ENCODE peak calls at places on chromosomes 3 and 15, in ten cellular contexts. One of them, this sample, is unnamed.

GRCh38 chr3:48614044-48614443 is 4.6 kb upstream of the UQCRC1 start:
- DNase-seq in endothelial cell: no peak
- DNase-seq in HTR-8/SVneo: peak
- DNase-seq in HCT116: no peak
- DNase-seq in psoas muscle: no peak
- DNase-seq in neural crest cell: no peak
- DNase-seq in naive B cell: no peak
- DNase-seq in NCI-H1417: no peak
- DNase-seq in iris pigment epithelial cell: peak
- DNase-seq in activated CD4-positive, alpha-beta memory T cell treated with anti-CD3 and anti-CD28 coated beads for 36 hours: peak
- DNase-seq in this sample: no peak

GRCh38 chr3:187763850-187764648 is 18.8 kb upstream of the BCL6 start:
- DNase-seq in NCI-H1417: no peak
- DNase-seq in HCT116: no peak
- DNase-seq in activated CD4-positive, alpha-beta memory T cell treated with anti-CD3 and anti-CD28 coated beads for 36 hours: no peak
- DNase-seq in naive B cell: no peak
- DNase-seq in neural crest cell: no peak
- DNase-seq in iris pigment epithelial cell: no peak
- DNase-seq in psoas muscle: no peak
- DNase-seq in endothelial cell: no peak
- DNase-seq in HTR-8/SVneo: no peak
- DNase-seq in this sample: no peak

GRCh38 chr15:41115088-41115651 is 910 bp downstream of the INO80 start:
- DNase-seq in HCT116: peak
- DNase-seq in naive B cell: no peak
- DNase-seq in activated CD4-positive, alpha-beta memory T cell treated with anti-CD3 and anti-CD28 coated beads for 36 hours: peak
- DNase-seq in psoas muscle: no peak
- DNase-seq in NCI-H1417: no peak
- DNase-seq in endothelial cell: peak
- DNase-seq in neural crest cell: no peak
- DNase-seq in HTR-8/SVneo: peak
- DNase-seq in iris pigment epithelial cell: peak
- DNase-seq in this sample: peak

GRCh38 chr15:57873564-57874209 is 167.2 kb downstream of the POLR2M start:
- DNase-seq in activated CD4-positive, alpha-beta memory T cell treated with anti-CD3 and anti-CD28 coated beads for 36 hours: no peak
- DNase-seq in naive B cell: no peak
- DNase-seq in psoas muscle: no peak
- DNase-seq in iris pigment epithelial cell: peak
- DNase-seq in endothelial cell: no peak
- DNase-seq in neural crest cell: no peak
- DNase-seq in HCT116: no peak
- DNase-seq in NCI-H1417: no peak
- DNase-seq in HTR-8/SVneo: peak
- DNase-seq in this sample: no peak

GRCh38 chr3:186352369-186352768 is 9.7 kb downstream of the DGKG start:
- DNase-seq in psoas muscle: no peak
- DNase-seq in neural crest cell: no peak
- DNase-seq in naive B cell: no peak
- DNase-seq in endothelial cell: no peak
- DNase-seq in NCI-H1417: no peak
- DNase-seq in HCT116: no peak
- DNase-seq in iris pigment epithelial cell: no peak
- DNase-seq in HTR-8/SVneo: no peak
- DNase-seq in activated CD4-positive, alpha-beta memory T cell treated with anti-CD3 and anti-CD28 coated beads for 36 hours: no peak
- DNase-seq in this sample: no peak

GRCh38 chr3:25854635-25855034 is 64.7 kb downstream of the OXSM start:
- DNase-seq in HTR-8/SVneo: peak
- DNase-seq in endothelial cell: no peak
- DNase-seq in HCT116: no peak
- DNase-seq in iris pigment epithelial cell: peak
- DNase-seq in neural crest cell: no peak
- DNase-seq in activated CD4-positive, alpha-beta memory T cell treated with anti-CD3 and anti-CD28 coated beads for 36 hours: no peak
- DNase-seq in naive B cell: no peak
- DNase-seq in psoas muscle: no peak
- DNase-seq in NCI-H1417: no peak
- DNase-seq in this sample: no peak

GRCh38 chr3:126356373-126357298 is 572 bp downstream of the KLF15 start:
- DNase-seq in HTR-8/SVneo: no peak
- DNase-seq in neural crest cell: peak
- DNase-seq in psoas muscle: peak
- DNase-seq in activated CD4-positive, alpha-beta memory T cell treated with anti-CD3 and anti-CD28 coated beads for 36 hours: peak
- DNase-seq in iris pigment epithelial cell: peak
- DNase-seq in naive B cell: peak
- DNase-seq in NCI-H1417: no peak
- DNase-seq in endothelial cell: no peak
- DNase-seq in HCT116: no peak
- DNase-seq in this sample: peak

GRCh38 chr15:65077981-65078352 is 1.4 kb downstream of the KBTBD13 start:
- DNase-seq in psoas muscle: peak
- DNase-seq in iris pigment epithelial cell: peak
- DNase-seq in HTR-8/SVneo: no peak
- DNase-seq in activated CD4-positive, alpha-beta memory T cell treated with anti-CD3 and anti-CD28 coated beads for 36 hours: peak
- DNase-seq in NCI-H1417: no peak
- DNase-seq in neural crest cell: peak
- DNase-seq in endothelial cell: peak
- DNase-seq in naive B cell: peak
- DNase-seq in HCT116: peak
- DNase-seq in this sample: peak

GRCh38 chr15:64622410-64623260 is 152.8 kb downstream of the RBPMS2 start:
- DNase-seq in iris pigment epithelial cell: no peak
- DNase-seq in activated CD4-positive, alpha-beta memory T cell treated with anti-CD3 and anti-CD28 coated beads for 36 hours: peak
- DNase-seq in neural crest cell: no peak
- DNase-seq in endothelial cell: no peak
- DNase-seq in NCI-H1417: no peak
- DNase-seq in HCT116: no peak
- DNase-seq in HTR-8/SVneo: no peak
- DNase-seq in naive B cell: peak
- DNase-seq in psoas muscle: no peak
- DNase-seq in this sample: no peak

GRCh38 chr3:194585880-194586281 is 47.3 kb downstream of the TMEM44 start:
- DNase-seq in psoas muscle: no peak
- DNase-seq in HTR-8/SVneo: no peak
- DNase-seq in HCT116: no peak
- DNase-seq in iris pigment epithelial cell: no peak
- DNase-seq in NCI-H1417: no peak
- DNase-seq in neural crest cell: no peak
- DNase-seq in endothelial cell: no peak
- DNase-seq in activated CD4-positive, alpha-beta memory T cell treated with anti-CD3 and anti-CD28 coated beads for 36 hours: no peak
- DNase-seq in naive B cell: no peak
- DNase-seq in this sample: no peak

GRCh38 chr15:86115138-86115801 is 35.6 kb downstream of the AGBL1 start:
- DNase-seq in endothelial cell: no peak
- DNase-seq in neural crest cell: no peak
- DNase-seq in HTR-8/SVneo: no peak
- DNase-seq in psoas muscle: no peak
- DNase-seq in iris pigment epithelial cell: no peak
- DNase-seq in HCT116: no peak
- DNase-seq in NCI-H1417: no peak
- DNase-seq in naive B cell: no peak
- DNase-seq in activated CD4-positive, alpha-beta memory T cell treated with anti-CD3 and anti-CD28 coated beads for 36 hours: no peak
- DNase-seq in this sample: no peak

GRCh38 chr15:96353378-96353930 is 23.0 kb downstream of the NR2F2 start:
- DNase-seq in HTR-8/SVneo: no peak
- DNase-seq in activated CD4-positive, alpha-beta memory T cell treated with anti-CD3 and anti-CD28 coated beads for 36 hours: no peak
- DNase-seq in psoas muscle: no peak
- DNase-seq in iris pigment epithelial cell: no peak
- DNase-seq in NCI-H1417: no peak
- DNase-seq in neural crest cell: no peak
- DNase-seq in endothelial cell: no peak
- DNase-seq in HCT116: no peak
- DNase-seq in naive B cell: no peak
- DNase-seq in this sample: no peak